ENCODE peak calls at places on chromosomes 13 and 19, in five cellular contexts. G, M, S, H and J are unnamed samples.

GRCh38 chr19:51131780-51132680 is 7.3 kb downstream of the SIGLEC9 start:
- DNase-seq in G (peak; percentile 70), M (peak; percentile 10), S (peak; percentile 48), H (no peak), J (no peak)

GRCh38 chr19:47765522-47766358 is 12.8 kb upstream of the SELENOW start:
- DNase-seq in G (peak; percentile 81), M (no peak), S (peak; percentile 71), H (peak; percentile 39), J (no peak)

GRCh38 chr19:1079566-1080111 is 12.7 kb downstream of the ARHGAP45 start:
- DNase-seq in G (no peak), M (no peak), S (no peak), H (no peak), J (no peak)

GRCh38 chr13:60584976-60585375 is 188.0 kb downstream of the TDRD3 start:
- DNase-seq in G (no peak), M (no peak), S (no peak), H (peak; percentile 54), J (no peak)

GRCh38 chr19:38478273-38478971 is 44.9 kb downstream of the RYR1 start:
- DNase-seq in G (no peak), M (peak; percentile 35), S (no peak), H (no peak), J (no peak)

GRCh38 chr19:40233811-40234389 is 7.4 kb upstream of the CCNP start:
- DNase-seq in G (no peak), M (no peak), S (no peak), H (no peak), J (no peak)

GRCh38 chr19:40006273-40006691 is 9.4 kb downstream of the ZNF546 start:
- DNase-seq in G (no peak), M (no peak), S (no peak), H (peak; percentile 87), J (peak; percentile 74)

GRCh38 chr13:48486362-48486761 is 46.5 kb downstream of the RCBTB2 start:
- DNase-seq in G (no peak), M (no peak), S (no peak), H (no peak), J (no peak)

GRCh38 chr19:48899781-48900476 is at the start of gene NUCB1:
- DNase-seq in G (peak; percentile 100), M (peak; percentile 96), S (peak; percentile 100), H (peak; percentile 97), J (peak; percentile 93)

GRCh38 chr13:38103851-38104250 is 234.3 kb upstream of the TRPC4 start:
- DNase-seq in G (no peak), M (no peak), S (no peak), H (peak; percentile 13), J (no peak)

GRCh38 chr19:16051254-16052025 is 24.9 kb upstream of the TPM4 start:
- DNase-seq in G (no peak), M (peak; percentile 51), S (no peak), H (no peak), J (no peak)

GRCh38 chr13:36725936-36726335 is 52.1 kb downstream of the SERTM1 start:
- DNase-seq in G (no peak), M (no peak), S (no peak), H (no peak), J (no peak)

GRCh38 chr19:21593934-21594844 is 88.8 kb downstream of the ZNF429 start:
- DNase-seq in G (no peak), M (no peak), S (peak; percentile 89), H (no peak), J (no peak)

GRCh38 chr13:48318014-48318713 is 14.6 kb downstream of the RB1 start:
- DNase-seq in G (peak; percentile 66), M (no peak), S (peak; percentile 28), H (no peak), J (no peak)

GRCh38 chr13:106481919-106482318 is 53.5 kb downstream of the EFNB2 start:
- DNase-seq in G (no peak), M (no peak), S (no peak), H (no peak), J (no peak)

GRCh38 chr13:105871768-105872167 is 663.7 kb downstream of the EFNB2 start:
- DNase-seq in G (no peak), M (no peak), S (no peak), H (no peak), J (no peak)

GRCh38 chr19:48206402-48207093 is 36.1 kb downstream of the ZSWIM9 start:
- DNase-seq in G (no peak), M (no peak), S (no peak), H (no peak), J (no peak)

GRCh38 chr19:38004505-38005223 is 97.7 kb downstream of the SIPA1L3 start:
- DNase-seq in G (peak; percentile 93), M (peak; percentile 81), S (peak; percentile 73), H (peak; percentile 96), J (peak; percentile 94)

GRCh38 chr19:10388957-10389356 is 8.6 kb upstream of the TYK2 start:
- DNase-seq in G (peak; percentile 91), M (peak; percentile 77), S (peak; percentile 95), H (peak; percentile 59), J (peak; percentile 12)

GRCh38 chr13:81540777-81541176 is 1199.9 kb upstream of the SPRY2 start:
- DNase-seq in G (no peak), M (no peak), S (no peak), H (no peak), J (no peak)

GRCh38 chr13:75505327-75505726 is 23.4 kb upstream of the TBC1D4 start:
- DNase-seq in G (no peak), M (no peak), S (no peak), H (no peak), J (no peak)

GRCh38 chr13:41496420-41497234 is 39.3 kb downstream of the RGCC start:
- DNase-seq in G (no peak), M (no peak), S (no peak), H (peak; percentile 79), J (no peak)

GRCh38 chr13:46759861-46760260 is 37.1 kb downstream of the ESD start:
- DNase-seq in G (no peak), M (no peak), S (no peak), H (no peak), J (no peak)

GRCh38 chr13:49643003-49643651 is 14.8 kb downstream of the ARL11 start:
- DNase-seq in G (no peak), M (no peak), S (no peak), H (no peak), J (no peak)

GRCh38 chr13:45196622-45197021 is 4.2 kb downstream of the KCTD4 start:
- DNase-seq in G (no peak), M (no peak), S (peak; percentile 29), H (peak; percentile 75), J (peak; percentile 94)

GRCh38 chr19:13015361-13016231 is 20.3 kb downstream of the NFIX start:
- DNase-seq in G (no peak), M (no peak), S (no peak), H (peak; percentile 83), J (no peak)

GRCh38 chr19:16200038-16200775 is 2.5 kb downstream of the AP1M1 start:
- DNase-seq in G (peak; percentile 78), M (no peak), S (peak; percentile 60), H (no peak), J (no peak)

GRCh38 chr19:7636691-7637373 is at the start of gene STXBP2:
- DNase-seq in G (no peak), M (peak; percentile 76), S (peak; percentile 76), H (no peak), J (peak; percentile 34)

GRCh38 chr13:109836629-109837607 is 50.5 kb upstream of the IRS2 start:
- DNase-seq in G (no peak), M (no peak), S (no peak), H (no peak), J (no peak)

GRCh38 chr19:51139299-51140018 is 2.6 kb upstream of the SIGLEC7 start:
- DNase-seq in G (no peak), M (no peak), S (no peak), H (no peak), J (no peak)

GRCh38 chr19:16061943-16062342 is 14.4 kb upstream of the TPM4 start:
- DNase-seq in G (no peak), M (no peak), S (no peak), H (no peak), J (no peak)

DNA sequence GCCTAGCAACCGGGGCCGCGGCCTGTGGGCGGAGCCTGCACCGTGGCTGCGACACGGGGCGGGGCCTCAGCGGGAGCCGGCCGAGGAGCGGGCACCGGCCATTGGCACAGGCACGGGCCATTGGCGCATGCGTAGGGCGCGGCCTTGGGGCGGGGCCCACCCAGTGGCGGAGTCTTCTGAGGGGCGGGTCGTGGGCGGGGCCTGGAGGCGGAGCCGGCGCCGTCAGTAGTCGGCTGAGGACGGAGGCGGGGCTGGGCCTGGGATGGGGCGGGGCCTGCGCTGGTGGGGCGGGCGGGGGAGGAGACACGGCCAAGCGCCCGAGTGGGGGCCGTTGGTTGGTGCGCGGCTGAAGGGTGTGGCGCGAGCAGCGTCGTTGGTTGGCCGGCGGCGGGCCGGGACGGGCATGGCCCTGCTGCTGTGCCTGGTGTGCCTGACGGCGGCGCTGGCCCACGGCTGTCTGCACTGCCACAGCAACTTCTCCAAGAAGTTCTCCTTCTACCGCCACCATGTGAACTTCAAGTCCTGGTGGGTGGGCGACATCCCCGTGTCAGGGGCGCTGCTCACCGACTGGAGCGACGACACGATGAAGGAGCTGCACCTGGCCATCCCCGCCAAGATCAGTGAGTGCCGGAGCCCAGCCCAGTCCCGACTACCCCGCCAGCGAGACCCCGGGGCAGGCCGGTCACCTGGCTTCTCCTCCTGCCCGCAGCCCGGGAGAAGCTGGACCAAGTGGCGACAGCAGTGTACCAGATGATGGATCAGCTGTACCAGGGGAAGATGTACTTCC is at the start of gene IZUMO4:
- DNase-seq in G (peak; percentile 99), M (peak; percentile 92), S (peak; percentile 100), H (peak; percentile 90), J (peak; percentile 93)
- TF ChIP-seq CTCF in G (no peak), M (peak; percentile 40), S (no peak), H (peak; percentile 40), J (peak; percentile 75)

GRCh38 chr13:112234131-112234875 is 141.9 kb upstream of the SPACA7 start:
- DNase-seq in G (no peak), M (no peak), S (no peak), H (no peak), J (no peak)
- H3K27ac ChIP-seq in G (no peak overlapping the region), M (no peak overlapping the region), S (no peak overlapping the region), H (no peak overlapping the region), J (no peak overlapping the region)

GRCh38 chr19:45511074-45511473 is 3.8 kb downstream of the VASP start:
- DNase-seq in G (no peak), M (no peak), S (no peak), H (no peak), J (no peak)
- H3K4me1 ChIP-seq in G (peaks cover 67% of the 10 kb centered on the region), M (peaks cover 51% of the 10 kb centered on the region), S (peaks cover 19% of the 10 kb centered on the region), H (peaks cover 9% of the 10 kb centered on the region), J (peaks cover 4% of the 10 kb centered on the region)

DNA sequence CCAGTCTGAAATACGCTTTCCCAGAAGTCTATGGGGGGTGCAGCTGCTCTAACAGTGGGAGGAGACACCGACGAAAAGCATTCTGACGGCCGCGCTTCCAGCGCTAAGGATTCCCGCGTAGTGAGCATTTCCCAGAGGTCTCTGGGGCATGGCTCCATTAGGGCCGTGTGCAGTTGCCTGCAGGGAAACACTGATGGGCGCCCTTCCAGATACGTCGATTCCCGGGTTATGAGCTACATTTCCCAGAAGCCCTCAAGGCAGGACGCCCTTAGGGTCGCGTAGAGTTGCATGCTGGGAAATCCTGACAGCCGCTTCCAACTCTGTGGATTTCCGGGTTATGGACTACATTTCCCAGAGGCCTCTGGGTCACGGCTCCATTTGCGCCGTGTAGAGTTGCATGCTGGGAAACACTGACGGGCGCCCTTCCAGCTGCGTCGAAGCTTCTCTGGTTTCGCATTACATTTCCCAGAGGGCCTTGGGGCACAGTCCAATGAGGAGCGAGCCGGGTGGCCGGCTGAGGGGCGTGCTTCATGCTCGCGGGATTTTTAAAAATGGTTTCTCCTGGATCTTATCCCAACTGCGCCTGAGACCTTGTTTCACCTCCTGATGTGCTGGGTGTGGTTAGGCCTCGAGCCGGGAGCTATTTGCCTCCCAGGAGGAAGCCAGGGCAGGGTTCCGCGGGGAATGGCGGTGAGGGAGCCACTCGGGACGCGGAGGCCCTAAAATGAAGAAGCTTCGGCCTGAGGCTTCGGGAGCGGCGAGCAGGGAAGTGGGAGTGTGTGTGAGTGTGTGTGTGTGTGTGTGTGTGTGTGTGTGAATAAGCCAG is 17.2 kb upstream of the ZNF331 start:
- DNase-seq in G (peak; percentile 99), M (no peak), S (peak; percentile 97), H (peak; percentile 99), J (peak; percentile 96)
- TF ChIP-seq CTCF in G (no peak), M (no peak), S (no peak), H (no peak), J (no peak)